ENCODE peak calls at places on chromosomes 1 and 21, in seven cellular contexts. W is lung; D is CD4-positive, CD25-positive, alpha-beta regulatory T cell; E is neuronal stem cell; F is right lobe of liver; U is left lung; G is BE2C. T is an unnamed sample. For H3K4me1 and H3K27me3, the result is how much of the 10 kb centered on the place peaks cover.

GRCh38 chr1:184298321-184299052 is 88.3 kb upstream of the C1orf21 start:
- DNase-seq in W (no peak), D (no peak), G (peak), E (peak), U (no peak), F (no peak), T (no peak)

GRCh38 chr1:21383785-21384401 is 56.0 kb upstream of the NBPF3 start:
- DNase-seq in G (no peak), U (no peak), F (no peak), D (no peak), W (no peak), E (no peak), T (no peak)

GRCh38 chr1:12368646-12369045 is 138.8 kb downstream of the VPS13D start:
- DNase-seq in G (no peak), F (no peak), W (no peak), E (no peak), D (no peak), U (no peak), T (no peak)

GRCh38 chr1:169390303-169390702 is 22.3 kb downstream of the BLZF1 start:
- DNase-seq in F (no peak), G (no peak), W (no peak), E (no peak), D (no peak), U (no peak), T (no peak)

GRCh38 chr21:15455819-15456462 is 273.8 kb upstream of the USP25 start:
- DNase-seq in W (no peak), E (no peak), U (no peak), D (no peak), F (peak), G (no peak), T (no peak)

GRCh38 chr1:212218911-212219310 is 66.3 kb upstream of the PPP2R5A start:
- DNase-seq in E (no peak), F (no peak), W (no peak), D (no peak), G (no peak), U (no peak), T (peak)

GRCh38 chr1:39489567-39490239 is 1.7 kb upstream of the BMP8A start:
- DNase-seq in F (no peak), E (no peak), U (no peak), G (no peak), W (no peak), D (no peak), T (no peak)

GRCh38 chr1:8394456-8395321 is 76.8 kb downstream of the SLC45A1 start:
- DNase-seq in E (no peak), G (no peak), W (no peak), F (no peak), D (no peak), U (no peak), T (peak)

GRCh38 chr1:93607814-93608187 is 73.8 kb downstream of the BCAR3 start:
- DNase-seq in W (no peak), U (no peak), D (no peak), E (no peak), F (no peak), G (no peak), T (no peak)

GRCh38 chr1:60044881-60045280 is 28.7 kb downstream of the C1orf87 start:
- DNase-seq in F (no peak), U (no peak), E (no peak), W (no peak), G (no peak), D (no peak), T (no peak)

GRCh38 chr1:117612517-117613248 is 6.8 kb downstream of the TENT5C start:
- DNase-seq in W (no peak), F (no peak), U (no peak), G (no peak), D (no peak), E (no peak), T (peak)

GRCh38 chr1:167502719-167503452 is 15.4 kb downstream of the CD247 start:
- DNase-seq in D (no peak), W (no peak), G (no peak), U (no peak), E (no peak), F (no peak), T (no peak)

DNA sequence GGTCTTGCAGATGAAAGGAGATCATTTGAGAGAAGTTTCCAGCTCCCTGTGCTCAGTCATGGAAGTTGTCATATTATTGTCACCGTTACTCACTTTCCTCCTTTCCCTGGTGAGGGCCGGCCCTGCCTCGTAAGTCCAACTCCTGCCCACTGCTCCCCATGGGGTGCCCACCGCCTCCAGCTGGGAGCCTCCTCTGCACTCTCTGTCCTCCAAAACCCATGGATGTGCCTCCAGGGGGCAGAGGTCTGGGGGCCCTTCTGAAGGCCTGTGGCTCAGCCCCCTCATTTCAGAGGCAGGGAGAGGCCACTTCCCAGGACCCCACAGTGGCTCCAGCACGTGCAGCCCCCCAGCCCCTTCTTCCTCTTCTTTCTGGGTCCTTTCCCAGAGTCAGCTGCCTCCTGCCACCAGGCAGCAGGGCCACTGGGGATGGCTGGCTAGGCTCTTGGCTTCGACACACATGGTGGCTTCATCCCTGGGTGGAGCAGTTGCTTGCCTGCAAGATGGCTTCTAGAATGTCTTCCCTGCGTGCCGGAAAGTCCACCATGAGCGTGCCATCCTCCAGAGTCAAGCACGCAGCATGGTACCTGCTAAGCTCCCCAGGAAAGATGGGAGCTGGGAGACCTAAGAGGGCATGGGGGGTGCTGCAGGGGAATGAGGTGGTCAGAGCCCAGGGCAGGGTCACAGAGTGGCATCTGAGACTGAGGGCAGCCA is 98.0 kb upstream of the RUNX3 start:
- DNase-seq in D (no peak), F (peak), W (no peak), G (no peak), E (no peak), U (no peak), T (no peak)
- H3K4me1 ChIP-seq in D (half or more), F (under half), W (under half), G (under half), E (under half), U (under half), T (under half)

GRCh38 chr1:204685236-204686006 is at the start of gene LRRN2:
- DNase-seq in D (no peak), F (no peak), U (no peak), W (no peak), G (peak), E (no peak), T (peak)

GRCh38 chr1:204683284-204684205 is 2.0 kb downstream of the LRRN2 start:
- DNase-seq in D (no peak), E (no peak), F (no peak), G (no peak), U (no peak), W (no peak), T (no peak)

GRCh38 chr1:204684551-204685235 is 845 bp downstream of the LRRN2 start:
- DNase-seq in F (no peak), D (no peak), U (peak), G (peak), W (no peak), E (no peak), T (peak)

GRCh38 chr1:204680461-204680860 is 5.1 kb downstream of the LRRN2 start:
- DNase-seq in W (no peak), D (no peak), F (no peak), U (no peak), E (no peak), G (peak), T (no peak)

DNA sequence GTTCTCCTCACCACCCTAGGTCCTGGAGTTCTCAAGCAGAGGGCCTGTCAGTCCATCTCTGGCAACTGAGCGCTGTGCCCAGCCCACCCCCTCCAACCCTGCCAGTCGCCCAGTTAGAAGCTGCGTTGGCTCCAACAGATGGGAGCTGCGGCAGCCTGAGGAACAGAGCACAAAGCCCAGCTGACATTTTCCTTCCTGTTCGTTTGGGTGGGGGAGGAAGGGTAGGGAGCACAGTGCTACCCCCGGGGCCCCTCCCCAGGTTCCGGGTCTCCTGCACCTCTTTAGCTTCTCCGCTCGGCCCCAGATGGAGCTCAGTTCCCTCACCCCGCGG is 1.4 kb downstream of the LRRN2 start:
- DNase-seq in G (peak), F (no peak), U (no peak), D (no peak), W (no peak), E (no peak), T (no peak)
- H3K27me3 ChIP-seq in G (under half), F (under half), U (under half), D (under half), W (under half), E (under half), T (half or more)

GRCh38 chr1:35274197-35274596 is 5.7 kb downstream of the ZMYM4 start:
- DNase-seq in F (no peak), G (no peak), D (no peak), U (no peak), E (no peak), W (no peak), T (no peak)

GRCh38 chr1:35269190-35269988 is 880 bp downstream of the ZMYM4 start:
- DNase-seq in D (no peak), G (no peak), U (no peak), F (no peak), E (peak), W (no peak), T (peak)

GRCh38 chr1:35268282-35269189 is at the start of gene ZMYM4:
- DNase-seq in F (peak), U (peak), D (peak), W (peak), G (peak), E (peak), T (peak)

GRCh38 chr1:35266306-35266705 is 2.2 kb upstream of the ZMYM4 start:
- DNase-seq in D (no peak), W (no peak), F (no peak), U (no peak), G (no peak), E (no peak), T (no peak)

GRCh38 chr1:35269989-35270289 is 1.4 kb downstream of the ZMYM4 start:
- DNase-seq in G (no peak), D (no peak), F (no peak), E (no peak), W (no peak), U (no peak), T (no peak)
- H3K4me3 ChIP-seq in G (peak), D (peak), F (peak), E (no peak), W (no peak), U (peak), T (peak)

GRCh38 chr1:42958488-42959317 is at the start of gene SLC2A1:
- DNase-seq in G (peak), E (peak), W (peak), D (peak), F (peak), U (peak), T (peak)

GRCh38 chr1:42955311-42956063 is 3.2 kb downstream of the SLC2A1 start:
- DNase-seq in E (no peak), U (no peak), D (no peak), G (no peak), F (no peak), W (no peak), T (no peak)

GRCh38 chr1:42957229-42957879 is 1.3 kb downstream of the SLC2A1 start:
- DNase-seq in E (no peak), W (no peak), F (no peak), D (no peak), U (no peak), G (no peak), T (no peak)

GRCh38 chr1:42957880-42958487 is 684 bp downstream of the SLC2A1 start:
- DNase-seq in F (peak), U (peak), W (no peak), D (peak), E (peak), G (peak), T (peak)

DNA sequence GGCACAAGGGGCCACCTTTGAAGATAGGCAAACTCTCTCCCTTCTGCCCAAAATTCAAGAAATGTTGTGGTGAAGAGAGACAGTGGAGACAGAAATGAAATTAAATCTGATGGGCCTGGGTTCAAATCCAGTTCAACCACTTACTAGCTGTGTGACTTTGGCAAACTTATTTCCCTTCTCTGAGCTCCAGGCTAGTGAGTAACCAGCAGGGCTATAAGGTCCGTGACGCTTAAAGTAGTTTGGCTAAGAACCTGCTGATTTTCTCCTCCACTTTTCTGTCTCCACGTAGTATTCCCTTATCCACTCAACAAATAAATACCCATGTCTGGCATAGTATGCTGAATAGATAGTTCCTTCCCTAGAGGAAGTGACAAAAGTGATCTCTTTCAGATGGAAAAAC is 1.9 kb downstream of the SLC2A1 start:
- DNase-seq in U (no peak), W (no peak), F (no peak), D (no peak), G (no peak), E (no peak), T (no peak)
- H3K4me1 ChIP-seq in U (under half), W (under half), F (under half), D (half or more), G (under half), E (under half), T (under half)

GRCh38 chr1:53308512-53308911 is 19.4 kb downstream of the LRP8 start:
- DNase-seq in W (no peak), F (no peak), U (no peak), G (no peak), E (no peak), D (no peak), T (peak)
- H3K27me3 ChIP-seq in W (under half), F (under half), U (under half), G (under half), E (under half), D (under half), T (under half)